ENCODE peak calls at places on chromosomes 11 and 22, in eight cellular contexts. L, C, P, G, Y, B, J and A are unnamed samples.

GRCh38 chr11:74466916-74467885 is at the start of gene KCNE3:
- DNase-seq in L (no peak), J (no peak), Y (no peak), P (peak), B (peak), C (peak), G (no peak), A (peak)

GRCh38 chr11:34208266-34209135 is 103.1 kb downstream of the NAT10 start:
- DNase-seq in J (no peak), P (no peak), B (no peak), C (peak), Y (no peak), L (no peak), G (no peak), A (peak)

GRCh38 chr11:125179895-125180294 is 15.3 kb downstream of the PKNOX2 start:
- DNase-seq in G (no peak), P (peak), J (no peak), Y (no peak), B (no peak), C (no peak), L (no peak), A (no peak)

GRCh38 chr11:58428021-58428420 is at the start of gene OR5B2:
- DNase-seq in J (no peak), P (no peak), G (no peak), B (no peak), L (no peak), Y (no peak), C (no peak), A (no peak)

GRCh38 chr11:17734986-17735822 is 623 bp downstream of the KCNC1 start:
- DNase-seq in J (no peak), Y (no peak), P (peak), B (peak), G (no peak), L (peak), C (peak), A (peak)

GRCh38 chr11:87879118-87879517 is 296.1 kb downstream of the RAB38 start:
- DNase-seq in L (peak), B (no peak), Y (peak), P (no peak), G (no peak), J (no peak), C (peak), A (peak)

GRCh38 chr22:48695251-48695650 is 1132.4 kb downstream of the BRD1 start:
- DNase-seq in J (no peak), L (no peak), G (no peak), P (no peak), C (no peak), B (no peak), Y (no peak), A (no peak)

GRCh38 chr22:48705159-48705916 is 1122.3 kb downstream of the BRD1 start:
- DNase-seq in J (no peak), B (peak), G (no peak), Y (no peak), P (peak), C (no peak), L (no peak), A (no peak)

GRCh38 chr22:38176170-38176741 is 5.4 kb downstream of the PLA2G6 start:
- DNase-seq in L (peak), B (peak), Y (peak), J (peak), P (no peak), C (peak), G (no peak), A (peak)

GRCh38 chr11:67482275-67482735 is 521 bp upstream of the AIP start:
- DNase-seq in B (no peak), J (peak), L (no peak), G (no peak), Y (no peak), P (no peak), C (no peak), A (no peak)

GRCh38 chr11:116517077-116517476 is 255.7 kb downstream of the BUD13 start:
- DNase-seq in J (peak), P (no peak), G (no peak), Y (no peak), B (no peak), C (no peak), L (no peak), A (no peak)

GRCh38 chr11:2538951-2539735 is 94.3 kb downstream of the KCNQ1 start:
- DNase-seq in J (peak), B (peak), C (no peak), P (peak), G (no peak), Y (no peak), L (no peak), A (no peak)

GRCh38 chr11:100969008-100969407 is 160.6 kb downstream of the PGR start:
- DNase-seq in G (no peak), J (no peak), P (no peak), C (no peak), B (no peak), Y (no peak), L (no peak), A (no peak)

GRCh38 chr11:95147364-95147905 is 57.8 kb downstream of the ENDOD1 start:
- DNase-seq in P (no peak), C (peak), Y (peak), G (no peak), B (no peak), L (peak), J (no peak), A (peak)

GRCh38 chr11:67276821-67277230 is 10.6 kb downstream of the GRK2 start:
- DNase-seq in B (peak), C (peak), L (no peak), J (no peak), G (no peak), Y (no peak), P (peak), A (peak)

GRCh38 chr11:6249822-6250555 is 9.6 kb upstream of the CCKBR start:
- DNase-seq in J (peak), Y (peak), C (peak), P (no peak), L (peak), G (peak), B (no peak), A (peak)

GRCh38 chr11:67391304-67392181 is at the start of gene RAD9A:
- DNase-seq in B (peak), G (peak), J (peak), P (peak), Y (peak), L (peak), C (peak), A (peak)

GRCh38 chr22:33864723-33865130 is 55.5 kb downstream of the LARGE1 start:
- DNase-seq in Y (no peak), L (no peak), P (no peak), C (no peak), J (no peak), B (no peak), G (no peak), A (peak)

GRCh38 chr11:46461461-46461927 is 69.9 kb upstream of the CHRM4 start:
- DNase-seq in J (no peak), G (no peak), C (no peak), L (no peak), Y (no peak), P (no peak), B (no peak), A (no peak)

GRCh38 chr11:77669848-77670511 is 32.4 kb upstream of the CLNS1A start:
- DNase-seq in G (no peak), B (no peak), P (no peak), J (no peak), Y (no peak), L (peak), C (peak), A (peak)

GRCh38 chr11:125280646-125281045 is 116.1 kb downstream of the PKNOX2 start:
- DNase-seq in P (no peak), B (no peak), C (no peak), J (no peak), G (no peak), L (no peak), Y (no peak), A (no peak)

GRCh38 chr22:30457964-30458363 is 13.9 kb downstream of the SEC14L3 start:
- DNase-seq in G (no peak), J (no peak), C (peak), L (peak), P (no peak), B (no peak), Y (no peak), A (no peak)

GRCh38 chr22:17119481-17120202 is 1.5 kb downstream of the TMEM121B start:
- DNase-seq in G (no peak), C (peak), Y (no peak), J (no peak), B (no peak), L (no peak), P (peak), A (peak)

GRCh38 chr11:35364101-35364780 is 55.1 kb downstream of the SLC1A2 start:
- DNase-seq in J (peak), L (peak), B (no peak), C (peak), P (no peak), Y (peak), G (no peak), A (peak)

GRCh38 chr11:16111690-16112089 is 244.7 kb downstream of the SOX6 start:
- DNase-seq in B (no peak), G (no peak), C (no peak), Y (no peak), L (no peak), J (no peak), P (no peak), A (no peak)

GRCh38 chr11:102117472-102118113 is 7.3 kb downstream of the YAP1 start:
- DNase-seq in Y (no peak), J (no peak), C (peak), L (no peak), G (no peak), B (no peak), P (no peak), A (no peak)

GRCh38 chr11:36622431-36623136 is 24.5 kb upstream of the RAG2 start:
- DNase-seq in B (no peak), Y (peak), L (peak), C (peak), J (no peak), P (no peak), G (peak), A (peak)

GRCh38 chr22:42383287-42383686 is 48.9 kb downstream of the NFAM1 start:
- DNase-seq in Y (no peak), G (no peak), C (no peak), B (no peak), P (no peak), L (no peak), J (no peak), A (no peak)

GRCh38 chr22:49760280-49760629 is 67.4 kb downstream of the BRD1 start:
- DNase-seq in P (no peak), C (no peak), G (no peak), B (no peak), J (no peak), Y (no peak), L (no peak), A (no peak)

GRCh38 chr22:50544746-50545253 is 899 bp upstream of the KLHDC7B start:
- DNase-seq in L (no peak), Y (no peak), C (no peak), B (peak), P (no peak), G (no peak), J (no peak), A (no peak)

GRCh38 chr11:17861036-17861755 is 126.6 kb downstream of the KCNC1 start:
- DNase-seq in Y (no peak), B (no peak), G (no peak), J (no peak), L (no peak), C (peak), P (no peak), A (no peak)

GRCh38 chr11:43315966-43316365 is 4.2 kb downstream of the API5 start:
- DNase-seq in B (no peak), G (no peak), C (no peak), J (no peak), L (no peak), Y (no peak), P (no peak), A (no peak)

GRCh38 chr11:108733479-108734116 is 68.7 kb downstream of the DDX10 start:
- DNase-seq in P (no peak), B (no peak), Y (peak), L (peak), C (peak), G (no peak), J (no peak), A (peak)

GRCh38 chr11:124804884-124805283 is 4.7 kb upstream of the MSANTD2 start:
- DNase-seq in J (no peak), C (no peak), B (no peak), G (no peak), Y (no peak), P (no peak), L (no peak), A (no peak)

GRCh38 chr22:19175602-19176174 is 2.8 kb downstream of the SLC25A1 start:
- DNase-seq in C (no peak), B (no peak), L (no peak), Y (no peak), G (no peak), P (no peak), J (no peak), A (no peak)

GRCh38 chr11:69086152-69086551 is 37.4 kb downstream of the TPCN2 start:
- DNase-seq in J (no peak), B (no peak), Y (no peak), G (no peak), C (peak), L (no peak), P (no peak), A (no peak)

GRCh38 chr11:59923813-59924212 is 14.4 kb upstream of the OOSP1 start:
- DNase-seq in Y (no peak), J (no peak), C (no peak), G (no peak), B (no peak), P (no peak), L (no peak), A (peak)

GRCh38 chr22:43244803-43245527 is 58.0 kb upstream of the TTLL12 start:
- DNase-seq in Y (no peak), P (no peak), B (no peak), J (no peak), L (no peak), G (no peak), C (no peak), A (no peak)

GRCh38 chr11:5712507-5712906 is 22.9 kb downstream of the TRIM22 start:
- DNase-seq in L (no peak), G (no peak), Y (no peak), C (peak), J (no peak), B (no peak), P (no peak), A (peak)

DNA sequence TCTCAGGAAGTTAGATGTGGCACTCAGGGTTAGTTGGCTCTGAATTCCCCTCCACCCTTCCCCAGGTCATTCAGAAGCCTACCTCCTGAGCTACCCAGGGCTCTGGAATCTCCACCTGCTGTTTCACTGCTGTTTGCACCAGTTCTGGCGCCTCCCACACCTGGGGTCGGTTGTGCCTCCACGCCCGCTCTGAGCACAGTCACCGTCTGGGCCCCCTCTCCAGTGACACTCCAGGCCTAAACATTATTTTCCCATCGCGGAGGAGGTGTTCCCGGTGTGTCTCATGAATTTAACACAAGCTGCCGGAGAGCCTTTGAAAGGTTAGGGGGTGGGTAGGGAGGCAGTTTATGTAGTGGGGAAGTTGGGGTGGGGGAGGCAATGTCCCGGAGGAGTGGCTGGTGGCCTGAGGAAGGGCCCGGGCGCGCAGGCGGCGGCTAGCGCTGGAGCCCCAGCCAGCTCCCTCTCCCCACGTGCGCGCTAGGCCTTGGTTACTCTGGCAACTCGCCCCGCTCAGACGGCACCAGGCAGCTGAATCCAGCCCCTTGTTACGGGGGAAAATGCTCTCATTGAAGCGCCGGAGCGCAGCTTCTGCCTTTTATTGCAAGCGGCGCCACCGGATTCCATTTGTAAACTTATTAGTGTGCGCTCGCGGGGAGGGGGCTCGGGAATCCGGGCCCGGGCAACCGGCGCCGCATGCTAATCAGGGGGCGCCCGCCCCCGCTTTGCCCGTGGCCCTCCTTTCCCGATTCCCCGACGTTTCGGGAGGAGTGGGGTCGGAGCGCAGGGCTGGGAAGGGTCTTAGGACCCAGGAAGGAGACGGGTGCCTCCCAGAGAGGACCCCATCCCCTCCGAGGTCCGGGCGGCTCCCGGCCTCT is 52.4 kb downstream of the GRIK4 start:
- DNase-seq in B (no peak), L (no peak), C (no peak), P (no peak), J (no peak), G (no peak), Y (no peak), A (peak)
- H3K4me3 ChIP-seq in B (peak), L (peak), C (peak), P (no peak), J (peak), G (peak), Y (peak), A (peak)

GRCh38 chr11:113240389-113240788 is 74.0 kb upstream of the TTC12 start:
- DNase-seq in G (no peak), B (no peak), C (no peak), Y (no peak), L (no peak), J (no peak), P (no peak), A (no peak)

GRCh38 chr11:113241190-113242051 is 73.0 kb upstream of the TTC12 start:
- DNase-seq in P (no peak), G (no peak), C (no peak), B (no peak), L (no peak), J (no peak), Y (no peak), A (peak)

GRCh38 chr11:113238721-113239120 is 75.7 kb upstream of the TTC12 start:
- DNase-seq in Y (no peak), P (no peak), B (no peak), C (no peak), G (no peak), J (no peak), L (no peak), A (no peak)

GRCh38 chr11:113242060-113242459 is 72.3 kb upstream of the TTC12 start:
- DNase-seq in Y (no peak), G (no peak), L (no peak), C (no peak), J (no peak), B (no peak), P (no peak), A (no peak)

GRCh38 chr11:113240790-113241189 is 73.6 kb upstream of the TTC12 start:
- DNase-seq in C (no peak), J (no peak), L (no peak), Y (no peak), B (no peak), P (no peak), G (no peak), A (no peak)
- TF ChIP-seq CTCF in C (no peak), J (no peak), L (no peak), Y (no peak), B (no peak), P (no peak), G (no peak), A (no peak)

GRCh38 chr22:25070870-25071465 is 118.5 kb downstream of the KIAA1671 start:
- DNase-seq in Y (no peak), B (no peak), L (no peak), P (no peak), C (no peak), J (no peak), G (no peak), A (no peak)
- H3K4me3 ChIP-seq in Y (no peak), B (peak), L (no peak), P (no peak), C (no peak), J (peak), G (no peak), A (no peak)

GRCh38 chr11:107457558-107458271 is at the start of gene CWF19L2:
- DNase-seq in B (peak), Y (peak), P (peak), G (peak), L (peak), C (peak), J (peak), A (peak)
- TF ChIP-seq CTCF in B (no peak), Y (no peak), P (peak), G (no peak), L (peak), C (no peak), J (no peak), A (peak)

GRCh38 chr11:73185680-73186293 is 32.3 kb upstream of the P2RY2 start:
- DNase-seq in B (no peak), P (no peak), L (peak), G (no peak), Y (no peak), C (peak), J (peak), A (peak)
- H3K4me3 ChIP-seq in B (no peak), P (no peak), L (no peak), G (no peak), Y (no peak), C (no peak), J (peak), A (no peak)

GRCh38 chr11:27700351-27701261 is at the start of gene BDNF:
- DNase-seq in P (peak), C (peak), J (no peak), B (no peak), L (no peak), G (no peak), Y (no peak), A (peak)

GRCh38 chr11:27697679-27698275 is 2.5 kb downstream of the BDNF start:
- DNase-seq in B (no peak), L (no peak), J (no peak), C (peak), G (no peak), Y (no peak), P (no peak), A (peak)

GRCh38 chr11:27699242-27699925 is 871 bp downstream of the BDNF start:
- DNase-seq in C (no peak), B (no peak), J (no peak), Y (no peak), P (no peak), G (no peak), L (no peak), A (peak)

GRCh38 chr11:27699926-27700350 is 317 bp downstream of the BDNF start:
- DNase-seq in B (peak), G (no peak), P (no peak), L (no peak), J (no peak), Y (no peak), C (peak), A (no peak)

GRCh38 chr11:27698872-27699241 is 1.4 kb downstream of the BDNF start:
- DNase-seq in B (peak), J (peak), G (no peak), L (peak), Y (peak), P (peak), C (peak), A (peak)
- TF ChIP-seq CTCF in B (peak), J (peak), G (peak), L (peak), Y (peak), P (peak), C (peak), A (peak)

GRCh38 chr22:25928038-25928437 is 186.1 kb downstream of the MYO18B start:
- DNase-seq in B (no peak), C (no peak), G (no peak), L (no peak), Y (no peak), J (no peak), P (no peak), A (no peak)

GRCh38 chr22:25930710-25931353 is 188.8 kb downstream of the MYO18B start:
- DNase-seq in J (no peak), Y (no peak), G (no peak), B (no peak), P (no peak), C (no peak), L (no peak), A (no peak)

GRCh38 chr22:25930083-25930482 is 188.1 kb downstream of the MYO18B start:
- DNase-seq in B (no peak), G (no peak), P (no peak), C (no peak), J (no peak), Y (no peak), L (no peak), A (no peak)

GRCh38 chr22:25933158-25933788 is 191.3 kb downstream of the MYO18B start:
- DNase-seq in Y (no peak), G (no peak), B (no peak), P (no peak), L (no peak), J (no peak), C (no peak), A (no peak)

GRCh38 chr22:25929479-25929878 is 187.5 kb downstream of the MYO18B start:
- DNase-seq in G (no peak), B (no peak), L (no peak), P (no peak), Y (no peak), C (no peak), J (no peak), A (no peak)
- H3K4me3 ChIP-seq in G (no peak), B (no peak), L (no peak), P (no peak), Y (no peak), C (no peak), J (no peak), A (no peak)

DNA sequence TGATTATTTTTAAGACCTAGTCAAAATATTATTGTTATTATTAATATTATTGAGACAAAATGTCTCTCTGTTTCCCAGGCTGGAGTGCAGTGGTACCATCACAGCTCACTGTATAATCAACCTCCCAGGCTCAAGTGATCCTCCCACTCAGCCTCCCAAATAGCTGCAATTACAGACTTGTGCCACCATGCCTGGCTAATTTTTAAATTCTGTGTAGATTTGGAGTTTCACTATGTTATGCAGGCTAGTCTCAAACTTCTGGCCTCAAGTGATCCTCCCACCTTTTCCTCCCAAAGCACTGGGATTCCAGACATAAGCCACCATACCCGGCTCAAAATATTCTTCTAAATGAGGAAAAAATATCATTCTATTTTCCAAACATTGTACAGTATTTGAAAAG is 37.0 kb downstream of the SLC36A4 start:
- DNase-seq in P (no peak), L (no peak), C (no peak), G (no peak), J (no peak), B (no peak), Y (no peak), A (peak)
- TF ChIP-seq CTCF in P (no peak), L (no peak), C (no peak), G (no peak), J (no peak), B (no peak), Y (no peak), A (no peak)